ENCODE peak calls at places on chromosome 7, in six cellular contexts. T, L, N, J, O and Y are unnamed samples.
A peak's percentile ranks its signal among the peaks of the same experiment; 100 is the strongest.

GRCh38 chr7:27164381-27165088 is 802 bp downstream of the HOXA9 start:
- DNase-seq in O (no peak), J (no peak), N (no peak), T (no peak), L (peak; percentile 63), Y (no peak)

GRCh38 chr7:8277394-8277982 is 15.5 kb upstream of the ICA1 start:
- DNase-seq in O (no peak), L (peak; percentile 29), T (no peak), J (no peak), N (peak; percentile 24), Y (no peak)

GRCh38 chr7:138907438-138907837 is 73.8 kb downstream of the KIAA1549 start:
- DNase-seq in N (no peak), O (no peak), L (no peak), J (no peak), T (no peak), Y (no peak)

GRCh38 chr7:27215356-27215755 is 15.5 kb upstream of the HOXA13 start:
- DNase-seq in L (no peak), N (no peak), T (no peak), J (no peak), O (no peak), Y (no peak)

GRCh38 chr7:74583630-74584029 is 73.9 kb upstream of the GTF2I start:
- DNase-seq in O (no peak), T (no peak), L (no peak), J (no peak), N (no peak), Y (no peak)

GRCh38 chr7:35424869-35425495 is 171.1 kb upstream of the TBX20 start:
- DNase-seq in L (peak; percentile 63), T (peak; percentile 57), J (no peak), N (peak; percentile 67), O (peak; percentile 33), Y (peak; percentile 60)

GRCh38 chr7:40315277-40315676 is 180.5 kb downstream of the SUGCT start:
- DNase-seq in T (no peak), N (no peak), O (no peak), J (no peak), L (no peak), Y (no peak)

GRCh38 chr7:117630907-117631564 is 151.2 kb downstream of the CFTR start:
- DNase-seq in N (no peak), L (no peak), T (no peak), J (no peak), O (no peak), Y (no peak)

GRCh38 chr7:55131421-55131929 is 112.7 kb downstream of the EGFR start:
- DNase-seq in N (no peak), O (no peak), L (no peak), T (no peak), J (peak; percentile 41), Y (no peak)

GRCh38 chr7:70271617-70272081 is 673.4 kb downstream of the AUTS2 start:
- DNase-seq in L (peak; percentile 1), N (no peak), O (no peak), T (no peak), J (no peak), Y (no peak)

GRCh38 chr7:92260248-92260781 is 14.5 kb downstream of the ANKIB1 start:
- DNase-seq in J (no peak), L (no peak), O (no peak), N (peak; percentile 22), T (no peak), Y (no peak)

GRCh38 chr7:45938626-45939302 is 17.7 kb upstream of the IGFBP3 start:
- DNase-seq in J (no peak), O (no peak), T (no peak), L (no peak), N (no peak), Y (no peak)

GRCh38 chr7:11786186-11786585 is 45.8 kb downstream of the THSD7A start:
- DNase-seq in L (no peak), O (no peak), T (no peak), J (no peak), N (no peak), Y (no peak)

GRCh38 chr7:144720139-144720538 is 115.7 kb downstream of the TPK1 start:
- DNase-seq in N (peak; percentile 4), J (no peak), T (no peak), L (no peak), O (no peak), Y (no peak)

GRCh38 chr7:138711007-138711406 is 9.8 kb upstream of the SVOPL start:
- DNase-seq in O (no peak), J (no peak), N (no peak), L (no peak), T (no peak), Y (no peak)

GRCh38 chr7:5532520-5533335 is 109.1 kb upstream of the TNRC18 start:
- DNase-seq in T (peak; percentile 77), O (no peak), L (no peak), N (no peak), J (peak; percentile 86), Y (peak; percentile 82)

GRCh38 chr7:150369740-150370501 is 1.3 kb downstream of the REPIN1 start:
- DNase-seq in N (no peak), J (no peak), T (no peak), L (peak; percentile 50), O (no peak), Y (no peak)

GRCh38 chr7:36440880-36441279 is 51.2 kb downstream of the ANLN start:
- DNase-seq in T (no peak), O (no peak), N (peak; percentile 55), L (peak; percentile 53), J (no peak), Y (no peak)

GRCh38 chr7:23471090-23471859 is 984 bp upstream of the IGF2BP3 start:
- DNase-seq in N (peak; percentile 96), T (peak; percentile 37), L (peak; percentile 89), J (no peak), O (no peak), Y (peak; percentile 41)

GRCh38 chr7:2629740-2630681 is 1.8 kb upstream of the TTYH3 start:
- DNase-seq in N (no peak), J (no peak), T (no peak), L (peak; percentile 35), O (no peak), Y (no peak)

GRCh38 chr7:95867309-95867708 is 95.0 kb downstream of the DYNC1I1 start:
- DNase-seq in L (no peak), T (no peak), N (no peak), O (no peak), J (no peak), Y (no peak)

GRCh38 chr7:94907420-94908203 is at the start of gene PPP1R9A:
- DNase-seq in L (peak; percentile 82), N (peak; percentile 65), J (peak; percentile 48), O (no peak), T (no peak), Y (peak; percentile 7)

GRCh38 chr7:150435390-150436073 is 14.9 kb upstream of the GIMAP8 start:
- DNase-seq in L (no peak), T (peak; percentile 2), N (no peak), O (no peak), J (no peak), Y (peak; percentile 47)

GRCh38 chr7:80999771-81000170 is 80.9 kb upstream of the SEMA3C start:
- DNase-seq in O (no peak), J (no peak), T (no peak), N (no peak), L (no peak), Y (no peak)

GRCh38 chr7:13538669-13539068 is 450.8 kb downstream of the ETV1 start:
- DNase-seq in N (no peak), J (no peak), L (no peak), O (no peak), T (no peak), Y (no peak)

GRCh38 chr7:47150497-47151260 is 431.2 kb downstream of the TNS3 start:
- DNase-seq in T (no peak), N (no peak), O (no peak), J (no peak), L (no peak), Y (no peak)